ENCODE peak calls at places on chromosome 18, in six cellular contexts. X is fibroblast of mammary gland, V is brain microvascular endothelial cell, H is psoas muscle, B is GM23338, E is HCT116. G is an unnamed sample.

GRCh38 chr18:35186491-35187034 is 54.3 kb upstream of the ZNF397 start:
- DNase-seq in X (no peak), B (no peak), H (no peak), E (no peak), V (no peak), G (no peak)

GRCh38 chr18:12657849-12658829 is at the start of gene SPIRE1:
- DNase-seq in H (peak), V (peak), X (peak), E (no peak), B (peak), G (no peak)

GRCh38 chr18:26746284-26747130 is 119.0 kb downstream of the AQP4 start:
- DNase-seq in V (no peak), H (no peak), B (no peak), E (no peak), X (peak), G (no peak)

GRCh38 chr18:72544092-72544886 is at the start of gene CBLN2:
- DNase-seq in H (no peak), E (no peak), X (peak), V (peak), B (peak), G (peak)

GRCh38 chr18:47911877-47912276 is 18.6 kb downstream of the SMAD2 start:
- DNase-seq in X (no peak), H (no peak), V (no peak), B (no peak), E (no peak), G (no peak)

GRCh38 chr18:45014047-45014501 is 333.4 kb downstream of the SETBP1 start:
- DNase-seq in V (peak), B (peak), X (peak), H (no peak), E (no peak), G (no peak)

GRCh38 chr18:47750889-47751423 is 179.5 kb downstream of the SMAD2 start:
- DNase-seq in H (no peak), E (no peak), B (no peak), V (no peak), X (no peak), G (no peak)

GRCh38 chr18:26497881-26498280 is 50.5 kb downstream of the KCTD1 start:
- DNase-seq in H (peak), X (no peak), V (no peak), B (no peak), E (no peak), G (no peak)

GRCh38 chr18:31199190-31199769 is 36.6 kb upstream of the DSC1 start:
- DNase-seq in E (no peak), H (no peak), V (no peak), X (no peak), B (no peak), G (peak)

GRCh38 chr18:30781601-30782000 is 260.9 kb downstream of the DSC3 start:
- DNase-seq in X (no peak), B (no peak), V (no peak), H (no peak), E (no peak), G (no peak)

GRCh38 chr18:50439460-50440015 is 64.7 kb downstream of the SKA1 start:
- DNase-seq in B (no peak), V (no peak), X (no peak), E (no peak), H (no peak), G (no peak)

GRCh38 chr18:35811896-35812295 is 160.6 kb upstream of the RMP24 start:
- DNase-seq in V (no peak), H (no peak), X (peak), E (no peak), B (no peak), G (no peak)

GRCh38 chr18:26806224-26806623 is 59.3 kb downstream of the AQP4 start:
- DNase-seq in H (no peak), B (peak), E (no peak), X (no peak), V (no peak), G (no peak)

GRCh38 chr18:65103864-65104263 is 646.9 kb upstream of the CDH7 start:
- DNase-seq in E (no peak), X (no peak), V (no peak), B (no peak), H (no peak), G (no peak)

GRCh38 chr18:12010187-12010802 is 29.0 kb downstream of the IMPA2 start:
- DNase-seq in X (no peak), B (peak), E (no peak), V (no peak), H (no peak), G (no peak)

GRCh38 chr18:62182220-62182619 is 4.6 kb downstream of the PIGN start:
- DNase-seq in X (no peak), B (no peak), H (no peak), V (no peak), E (no peak), G (no peak)

GRCh38 chr18:62187543-62188378 is 706 bp downstream of the RELCH start:
- DNase-seq in E (no peak), B (peak), V (no peak), H (peak), X (peak), G (no peak)

GRCh38 chr18:62183578-62184195 is 3.2 kb downstream of the PIGN start:
- DNase-seq in H (no peak), V (peak), B (peak), X (peak), E (peak), G (no peak)

GRCh38 chr18:62189208-62189607 is 2.2 kb downstream of the RELCH start:
- DNase-seq in B (no peak), V (no peak), X (no peak), H (no peak), E (no peak), G (no peak)

GRCh38 chr18:62186656-62187542 is at the start of the genes PIGN and RELCH:
- DNase-seq in E (peak), V (peak), B (peak), X (peak), H (peak), G (peak)
- H3K4me3 ChIP-seq in E (peak), V (peak), B (peak), X (peak), H (peak), G (peak)

GRCh38 chr18:3593381-3593903 is 143.5 kb downstream of the TGIF1 start:
- DNase-seq in V (peak), B (peak), H (no peak), E (no peak), X (peak), G (no peak)
- H3K4me3 ChIP-seq in V (peak), B (peak), H (peak), E (peak), X (peak), G (peak)

GRCh38 chr18:8703781-8704301 is 1.5 kb upstream of the MTCL1 start:
- DNase-seq in V (no peak), E (no peak), H (no peak), B (no peak), X (no peak), G (peak)
- H3K4me3 ChIP-seq in V (no peak), E (no peak), H (peak), B (peak), X (no peak), G (peak)

GRCh38 chr18:76977681-76978234 is 154.8 kb downstream of the MBP start:
- DNase-seq in B (no peak), X (no peak), E (no peak), V (no peak), H (no peak), G (no peak)
- H3K4me3 ChIP-seq in B (no peak), X (no peak), E (no peak), V (no peak), H (no peak), G (no peak)

DNA sequence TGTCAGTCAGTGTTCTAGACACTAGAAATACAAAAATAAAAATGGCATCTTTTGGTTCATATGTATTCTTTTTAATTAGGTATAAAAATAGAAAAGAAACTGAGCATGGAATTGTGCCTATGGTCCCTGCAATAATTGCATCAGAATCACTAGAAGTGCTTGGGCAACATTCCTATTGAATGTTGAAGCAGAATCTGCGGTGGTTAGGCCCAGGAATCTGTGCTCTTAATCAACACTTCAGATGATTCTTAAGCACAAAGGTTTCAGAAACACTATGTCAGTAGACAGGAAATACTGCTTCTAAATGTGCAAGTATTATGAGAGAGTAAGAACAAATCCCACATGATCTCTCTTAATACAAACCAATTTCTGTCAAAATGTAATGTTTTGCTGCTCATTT is 20.3 kb upstream of the RBBP8 start:
- DNase-seq in H (no peak), V (no peak), B (no peak), E (no peak), X (no peak), G (no peak)
- H3K4me3 ChIP-seq in H (no peak), V (no peak), B (no peak), E (no peak), X (no peak), G (no peak)

GRCh38 chr18:9648431-9649163 is 34.2 kb upstream of the PPP4R1 start:
- DNase-seq in B (no peak), E (no peak), X (no peak), H (no peak), V (no peak), G (no peak)

GRCh38 chr18:9642799-9643445 is 28.6 kb upstream of the PPP4R1 start:
- DNase-seq in X (no peak), B (peak), H (no peak), V (peak), E (no peak), G (no peak)

GRCh38 chr18:9647496-9648323 is 33.4 kb upstream of the PPP4R1 start:
- DNase-seq in E (no peak), B (no peak), V (no peak), X (no peak), H (no peak), G (no peak)

GRCh38 chr18:9638886-9639285 is 24.5 kb upstream of the PPP4R1 start:
- DNase-seq in V (no peak), E (no peak), B (no peak), H (no peak), X (no peak), G (no peak)

DNA sequence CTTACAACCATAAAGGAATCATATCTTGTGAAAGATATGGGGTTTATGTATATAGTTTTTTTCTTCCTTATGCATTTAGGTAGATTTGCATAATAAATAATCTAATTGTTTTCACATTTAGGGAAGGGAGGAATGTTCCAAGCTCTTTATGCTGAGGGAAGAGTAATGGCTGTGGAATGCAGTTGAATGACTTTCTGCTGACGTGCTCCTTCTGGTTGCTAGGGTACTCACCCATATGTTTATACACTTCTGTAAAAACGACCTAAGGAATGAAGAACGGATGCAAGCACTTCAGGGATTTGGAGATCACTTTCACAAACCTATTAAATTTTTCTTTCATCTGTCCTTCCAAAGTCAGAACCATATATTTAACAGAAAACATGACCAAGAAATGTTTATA is 29.2 kb upstream of the PPP4R1 start:
- DNase-seq in X (peak), H (no peak), E (peak), V (peak), B (peak), G (peak)
- H3K4me3 ChIP-seq in X (no peak), H (no peak), E (no peak), V (no peak), B (no peak), G (no peak)

GRCh38 chr18:42229211-42230210 is 274.5 kb downstream of the PIK3C3 start:
- DNase-seq in V (no peak), B (no peak), H (no peak), X (no peak), E (no peak), G (no peak)

GRCh38 chr18:42233908-42234307 is 278.9 kb downstream of the PIK3C3 start:
- DNase-seq in H (no peak), X (no peak), V (no peak), B (no peak), E (no peak), G (peak)

GRCh38 chr18:42231796-42232195 is 276.8 kb downstream of the PIK3C3 start:
- DNase-seq in X (no peak), E (no peak), B (no peak), V (no peak), H (no peak), G (no peak)

DNA sequence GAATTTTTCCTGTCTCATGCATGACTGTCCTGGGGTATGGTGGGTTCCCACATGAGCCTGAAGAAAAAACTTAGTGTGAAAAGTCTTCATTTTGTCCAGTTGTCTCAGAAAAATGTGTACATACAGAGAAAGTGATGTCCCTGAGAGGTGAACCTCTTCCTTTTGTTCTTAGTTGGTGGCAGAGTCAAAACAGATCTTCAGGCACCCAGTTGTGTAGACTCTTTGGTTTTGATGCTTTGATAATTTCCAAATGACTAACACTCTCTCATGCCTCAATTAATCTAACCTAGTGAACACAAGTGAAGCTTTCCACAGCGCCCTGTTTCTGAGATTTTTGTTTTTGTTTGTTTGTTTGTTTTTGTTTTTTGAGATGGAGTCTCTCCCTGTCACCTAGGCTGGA is 273.5 kb downstream of the PIK3C3 start:
- DNase-seq in H (no peak), B (no peak), V (no peak), X (no peak), E (no peak), G (no peak)
- H3K4me3 ChIP-seq in H (no peak), B (no peak), V (no peak), X (no peak), E (no peak), G (no peak)

GRCh38 chr18:55778731-55779460 is 190.9 kb upstream of the TCF4 start:
- DNase-seq in V (no peak), E (no peak), X (no peak), H (no peak), B (peak), G (no peak)

GRCh38 chr18:55781481-55781957 is 193.5 kb upstream of the TCF4 start:
- DNase-seq in H (peak), V (peak), E (no peak), B (peak), X (peak), G (no peak)

GRCh38 chr18:55779461-55779710 is 191.4 kb upstream of the TCF4 start:
- DNase-seq in H (peak), E (no peak), X (no peak), V (no peak), B (no peak), G (no peak)

GRCh38 chr18:55779711-55780590 is 192.0 kb upstream of the TCF4 start:
- DNase-seq in X (peak), E (no peak), B (peak), V (no peak), H (peak), G (no peak)

GRCh38 chr18:55780591-55781071 is 192.6 kb upstream of the TCF4 start:
- DNase-seq in E (no peak), H (no peak), B (no peak), X (peak), V (no peak), G (no peak)
- H3K4me3 ChIP-seq in E (no peak), H (peak), B (peak), X (peak), V (peak), G (no peak)